ENCODE peak calls at places on chromosomes 12 and 14, in nine cellular contexts. One of them, this sample, is unnamed.

GRCh38 chr14:45807187-45807586 is 554.2 kb upstream of the MIS18BP1 start:
- DNase-seq in hypothalamus: no peak
- DNase-seq in heart left ventricle: no peak
- DNase-seq in ureter: no peak
- DNase-seq in GM13977: no peak
- DNase-seq in kidney: no peak
- DNase-seq in aorta: no peak
- DNase-seq in fibroblast of gingiva: no peak
- DNase-seq in substantia nigra: no peak
- DNase-seq in this sample: no peak

GRCh38 chr14:105495990-105496830 is 5.2 kb downstream of the TEDC1 start:
- DNase-seq in GM13977: no peak
- DNase-seq in hypothalamus: no peak
- DNase-seq in ureter: no peak
- DNase-seq in substantia nigra: no peak
- DNase-seq in heart left ventricle: no peak
- DNase-seq in aorta: peak; percentile 39
- DNase-seq in fibroblast of gingiva: no peak
- DNase-seq in kidney: peak; percentile 69
- DNase-seq in this sample: no peak

GRCh38 chr12:43795716-43796282 is 10.3 kb downstream of the TWF1 start:
- DNase-seq in heart left ventricle: no peak
- DNase-seq in substantia nigra: no peak
- DNase-seq in aorta: no peak
- DNase-seq in GM13977: no peak
- DNase-seq in hypothalamus: no peak
- DNase-seq in fibroblast of gingiva: peak; percentile 65
- DNase-seq in ureter: no peak
- DNase-seq in kidney: no peak
- DNase-seq in this sample: peak; percentile 26

GRCh38 chr12:33277386-33277785 is 162.2 kb downstream of the SYT10 start:
- DNase-seq in hypothalamus: no peak
- DNase-seq in substantia nigra: no peak
- DNase-seq in fibroblast of gingiva: no peak
- DNase-seq in aorta: no peak
- DNase-seq in GM13977: no peak
- DNase-seq in kidney: no peak
- DNase-seq in heart left ventricle: no peak
- DNase-seq in ureter: no peak
- DNase-seq in this sample: no peak

GRCh38 chr14:59474172-59474571 is 9.0 kb upstream of the GPR135 start:
- DNase-seq in substantia nigra: no peak
- DNase-seq in GM13977: no peak
- DNase-seq in heart left ventricle: no peak
- DNase-seq in fibroblast of gingiva: no peak
- DNase-seq in hypothalamus: no peak
- DNase-seq in kidney: no peak
- DNase-seq in aorta: no peak
- DNase-seq in ureter: no peak
- DNase-seq in this sample: no peak

GRCh38 chr12:52879394-52880351 is 25.2 kb downstream of the KRT8 start:
- DNase-seq in ureter: peak; percentile 87
- DNase-seq in kidney: peak; percentile 84
- DNase-seq in substantia nigra: peak; percentile 68
- DNase-seq in aorta: peak; percentile 85
- DNase-seq in heart left ventricle: peak; percentile 76
- DNase-seq in fibroblast of gingiva: peak; percentile 73
- DNase-seq in hypothalamus: peak; percentile 53
- DNase-seq in GM13977: peak; percentile 74
- DNase-seq in this sample: peak; percentile 74

GRCh38 chr14:85214471-85214870 is 315.5 kb upstream of the FLRT2 start:
- DNase-seq in fibroblast of gingiva: no peak
- DNase-seq in aorta: no peak
- DNase-seq in GM13977: no peak
- DNase-seq in kidney: no peak
- DNase-seq in substantia nigra: no peak
- DNase-seq in ureter: no peak
- DNase-seq in heart left ventricle: no peak
- DNase-seq in hypothalamus: no peak
- DNase-seq in this sample: no peak

GRCh38 chr12:31874961-31875608 is 84.1 kb upstream of the RESF1 start:
- DNase-seq in substantia nigra: no peak
- DNase-seq in heart left ventricle: peak; percentile 72
- DNase-seq in fibroblast of gingiva: peak; percentile 17
- DNase-seq in GM13977: peak; percentile 65
- DNase-seq in kidney: peak; percentile 86
- DNase-seq in hypothalamus: no peak
- DNase-seq in ureter: peak; percentile 71
- DNase-seq in aorta: peak; percentile 75
- DNase-seq in this sample: peak; percentile 67

GRCh38 chr12:124233846-124234620 is 60.9 kb upstream of the RFLNA start:
- DNase-seq in aorta: no peak
- DNase-seq in kidney: no peak
- DNase-seq in GM13977: no peak
- DNase-seq in ureter: no peak
- DNase-seq in fibroblast of gingiva: no peak
- DNase-seq in hypothalamus: no peak
- DNase-seq in heart left ventricle: no peak
- DNase-seq in substantia nigra: no peak
- DNase-seq in this sample: no peak

GRCh38 chr12:47900480-47901129 is 4.2 kb downstream of the VDR start:
- DNase-seq in GM13977: no peak
- DNase-seq in substantia nigra: no peak
- DNase-seq in heart left ventricle: no peak
- DNase-seq in aorta: no peak
- DNase-seq in kidney: no peak
- DNase-seq in fibroblast of gingiva: no peak
- DNase-seq in hypothalamus: no peak
- DNase-seq in ureter: no peak
- DNase-seq in this sample: peak; percentile 67

GRCh38 chr14:29925736-29926135 is 1.9 kb downstream of the PRKD1 start:
- DNase-seq in hypothalamus: no peak
- DNase-seq in substantia nigra: no peak
- DNase-seq in kidney: no peak
- DNase-seq in GM13977: no peak
- DNase-seq in aorta: no peak
- DNase-seq in ureter: no peak
- DNase-seq in heart left ventricle: no peak
- DNase-seq in fibroblast of gingiva: no peak
- DNase-seq in this sample: no peak

GRCh38 chr14:52190532-52190931 is 77.0 kb upstream of the PTGDR start:
- DNase-seq in aorta: no peak
- DNase-seq in substantia nigra: no peak
- DNase-seq in kidney: no peak
- DNase-seq in hypothalamus: no peak
- DNase-seq in GM13977: no peak
- DNase-seq in heart left ventricle: no peak
- DNase-seq in fibroblast of gingiva: no peak
- DNase-seq in ureter: no peak
- DNase-seq in this sample: no peak

GRCh38 chr14:43475762-43476161 is 1031.3 kb downstream of the FSCB start:
- DNase-seq in kidney: no peak
- DNase-seq in aorta: no peak
- DNase-seq in fibroblast of gingiva: no peak
- DNase-seq in ureter: no peak
- DNase-seq in GM13977: no peak
- DNase-seq in substantia nigra: no peak
- DNase-seq in heart left ventricle: no peak
- DNase-seq in hypothalamus: no peak
- DNase-seq in this sample: no peak

GRCh38 chr12:52892193-52892852 is 12.6 kb downstream of the KRT8 start:
- DNase-seq in aorta: no peak
- DNase-seq in ureter: no peak
- DNase-seq in kidney: no peak
- DNase-seq in hypothalamus: no peak
- DNase-seq in heart left ventricle: no peak
- DNase-seq in substantia nigra: no peak
- DNase-seq in fibroblast of gingiva: no peak
- DNase-seq in GM13977: no peak
- DNase-seq in this sample: no peak